ENCODE peak calls at places on chromosomes 3 and 15, in four cellular contexts. O, G, F and E are unnamed samples.

GRCh38 chr15:40407343-40407990 is 1.9 kb downstream of the IVD start:
- DNase-seq in O (no peak), F (no peak), G (no peak), E (no peak)

GRCh38 chr3:10204921-10205320 is 40.2 kb downstream of the IRAK2 start:
- DNase-seq in F (no peak), O (no peak), G (no peak), E (no peak)

GRCh38 chr3:147358144-147358992 is 48.0 kb downstream of the ZIC4 start:
- DNase-seq in G (no peak), F (no peak), O (no peak), E (no peak)

GRCh38 chr3:111333642-111334041 is 208.4 kb upstream of the CD96 start:
- DNase-seq in G (no peak), O (peak; percentile 45), F (no peak), E (peak; percentile 35)

GRCh38 chr3:127953092-127953491 is 38.1 kb downstream of the KBTBD12 start:
- DNase-seq in O (no peak), F (no peak), G (no peak), E (no peak)

GRCh38 chr3:32794487-32795308 is 23.1 kb upstream of the TRIM71 start:
- DNase-seq in O (peak; percentile 5), G (peak; percentile 73), F (no peak), E (no peak)

GRCh38 chr3:63349583-63350177 is 71.6 kb downstream of the SYNPR start:
- DNase-seq in G (peak; percentile 58), F (peak; percentile 71), O (peak; percentile 64), E (peak; percentile 13)

GRCh38 chr3:123750659-123751420 is 133.3 kb downstream of the MYLK start:
- DNase-seq in F (no peak), O (peak; percentile 71), G (peak; percentile 60), E (peak; percentile 73)

GRCh38 chr15:68341851-68342336 is 64.3 kb downstream of the FEM1B start:
- DNase-seq in G (no peak), O (no peak), F (no peak), E (no peak)

GRCh38 chr3:172391592-172392302 is 56.5 kb downstream of the GHSR start:
- DNase-seq in G (no peak), F (no peak), O (peak; percentile 55), E (no peak)

GRCh38 chr3:180870008-180870733 is 42.3 kb upstream of the FXR1 start:
- DNase-seq in O (no peak), G (no peak), F (no peak), E (no peak)

GRCh38 chr3:5136619-5137429 is 14.7 kb downstream of the ARL8B start:
- DNase-seq in O (no peak), F (no peak), G (no peak), E (peak; percentile 38)

GRCh38 chr3:25594007-25594502 is 70.7 kb downstream of the TOP2B start:
- DNase-seq in O (peak; percentile 70), F (no peak), G (no peak), E (peak; percentile 5)

GRCh38 chr15:90037961-90038633 is 37.0 kb downstream of the ZNF710 start:
- DNase-seq in G (no peak), O (peak; percentile 32), F (no peak), E (no peak)

DNA sequence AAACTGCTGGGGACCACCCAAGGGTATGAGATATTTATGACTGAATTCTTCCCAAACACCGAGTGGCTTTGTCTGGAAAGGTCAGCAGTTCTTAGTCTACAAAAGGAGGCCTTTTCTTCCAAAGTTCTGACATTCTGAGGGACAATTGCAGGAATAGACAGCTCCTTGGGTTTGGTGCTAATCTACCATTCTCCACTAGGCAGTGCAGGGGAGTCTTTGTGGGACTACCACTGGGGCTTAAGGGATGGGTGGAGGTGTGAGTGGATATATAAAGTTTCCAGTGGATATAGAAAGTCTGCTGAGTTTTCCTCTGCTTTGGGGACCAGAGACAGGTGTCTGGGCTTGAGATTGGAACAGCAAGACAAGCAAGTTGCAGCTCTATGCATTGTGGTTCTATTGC is 62.7 kb downstream of the EXOG start:
- DNase-seq in O (no peak), G (no peak), F (no peak), E (no peak)
- TF ChIP-seq CTCF in O (no peak), G (no peak), F (no peak), E (no peak)

GRCh38 chr3:13824521-13825316 is 55.2 kb downstream of the WNT7A start:
- DNase-seq in O (no peak), G (no peak), F (no peak), E (no peak)
- H3K27ac ChIP-seq in O (no peak overlapping the region), G (no peak overlapping the region), F (no peak overlapping the region), E (peak overlapping the region; percentile 35)

DNA sequence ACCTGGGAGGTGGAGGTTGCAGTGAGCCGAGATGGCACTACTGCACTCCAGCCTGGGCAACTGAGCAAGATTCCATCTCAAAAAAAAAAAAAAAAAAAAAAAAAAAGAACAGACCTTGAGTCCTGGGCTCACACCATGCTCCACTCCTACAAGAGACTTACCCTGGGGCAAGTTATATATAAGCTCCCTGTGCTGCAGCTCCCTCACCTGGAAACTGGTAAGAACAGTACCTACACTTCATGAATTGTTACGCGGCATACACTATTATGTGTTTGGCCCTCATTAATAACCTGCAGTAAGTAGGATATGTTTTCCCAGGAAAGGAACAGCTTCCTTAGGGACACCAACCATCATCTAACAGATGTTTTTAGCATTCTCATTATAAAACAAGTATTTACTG is 119.6 kb downstream of the FMN1 start:
- DNase-seq in G (no peak), O (no peak), F (no peak), E (no peak)
- TF ChIP-seq CTCF in G (no peak), O (no peak), F (no peak), E (no peak)

GRCh38 chr3:77321646-77322045 is 281.7 kb downstream of the ROBO2 start:
- DNase-seq in O (no peak), F (no peak), G (no peak), E (no peak)

GRCh38 chr3:77325280-77325679 is 285.4 kb downstream of the ROBO2 start:
- DNase-seq in G (no peak), O (no peak), F (no peak), E (no peak)

GRCh38 chr3:77324115-77324514 is 284.2 kb downstream of the ROBO2 start:
- DNase-seq in G (no peak), F (no peak), O (no peak), E (no peak)

GRCh38 chr3:77325702-77326101 is 285.8 kb downstream of the ROBO2 start:
- DNase-seq in F (no peak), G (no peak), O (no peak), E (no peak)

DNA sequence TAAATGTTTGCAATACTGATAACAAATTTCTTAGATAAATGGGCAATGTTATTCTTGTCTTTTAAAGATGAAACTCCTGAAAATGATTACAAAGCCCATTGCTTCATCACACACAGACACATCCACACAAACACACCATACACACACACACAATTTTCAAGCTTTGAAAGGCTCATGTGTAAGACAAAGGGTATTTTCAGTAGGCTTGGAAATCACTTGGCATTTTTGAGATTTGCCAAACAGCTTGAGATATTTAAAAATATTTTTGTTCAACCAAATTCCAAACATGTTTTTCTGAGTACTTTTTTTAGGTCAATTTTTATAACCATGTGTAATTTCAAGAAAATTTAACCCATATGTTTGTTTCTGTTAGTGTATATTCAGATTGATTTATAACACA is 283.7 kb downstream of the ROBO2 start:
- DNase-seq in O (no peak), F (no peak), G (no peak), E (no peak)
- H3K27ac ChIP-seq in O (no peak overlapping the region), F (no peak overlapping the region), G (no peak overlapping the region), E (no peak overlapping the region)

GRCh38 chr3:134449277-134449676 is 36.5 kb downstream of the ANAPC13 start:
- DNase-seq in G (no peak), O (peak; percentile 54), F (peak; percentile 48), E (peak; percentile 31)

GRCh38 chr3:134456121-134456520 is 29.7 kb downstream of the ANAPC13 start:
- DNase-seq in G (no peak), O (no peak), F (no peak), E (no peak)

GRCh38 chr3:134449951-134450350 is 35.8 kb downstream of the ANAPC13 start:
- DNase-seq in G (no peak), O (no peak), F (no peak), E (no peak)

GRCh38 chr3:134457331-134458125 is 28.3 kb downstream of the ANAPC13 start:
- DNase-seq in O (no peak), G (no peak), F (no peak), E (no peak)

DNA sequence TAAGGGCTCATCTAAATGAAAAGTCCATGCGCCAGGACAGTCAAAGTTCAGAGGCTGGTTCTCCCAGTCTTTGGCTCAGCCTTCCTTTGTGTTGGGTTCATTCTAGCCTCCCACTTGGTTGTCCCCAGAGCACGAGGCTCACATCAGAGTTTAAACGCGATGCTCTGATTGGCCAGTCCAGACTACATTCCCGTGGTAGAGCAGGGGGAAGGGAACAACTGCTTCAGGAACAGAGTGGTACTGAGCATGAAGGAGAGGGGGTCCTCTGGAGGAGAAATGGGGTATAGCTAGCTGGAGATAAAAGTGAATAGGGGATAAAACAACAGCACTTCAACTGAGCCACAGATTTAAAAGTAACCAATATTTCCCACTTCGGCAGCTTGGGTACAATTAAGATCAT is 32.2 kb downstream of the ANAPC13 start:
- DNase-seq in O (no peak), G (no peak), F (no peak), E (no peak)
- TF ChIP-seq CTCF in O (peak; percentile 48), G (no peak), F (no peak), E (no peak)

GRCh38 chr15:63038926-63039673 is 3.4 kb upstream of the TPM1 start:
- DNase-seq in O (peak; percentile 82), G (no peak), F (no peak), E (no peak)
- H3K27ac ChIP-seq in O (peak overlapping the region; percentile 33), G (no peak overlapping the region), F (no peak overlapping the region), E (no peak overlapping the region)

GRCh38 chr3:148716657-148717056 is 19.0 kb downstream of the AGTR1 start:
- DNase-seq in O (no peak), G (no peak), F (no peak), E (no peak)
- TF ChIP-seq CTCF in O (peak; percentile 7), G (no peak), F (no peak), E (no peak)